ENCODE peak calls at places on chromosomes 5 and 9, in five cellular contexts. Y is HepG2, V is HCT116, K is K562, G is GM12878. T is an unnamed sample. For H3K36me3, the result is how much of the 10 kb centered on the place peaks cover.

GRCh38 chr9:126617003-126617739 is 3.4 kb downstream of the LMX1B start:
- DNase-seq in G (no peak), K (no peak), Y (no peak), V (no peak), T (peak)

GRCh38 chr5:169097374-169097831 is 203.5 kb downstream of the SLIT3 start:
- DNase-seq in V (no peak), G (no peak), Y (no peak), K (no peak), T (no peak)

GRCh38 chr9:1201262-1201661 is 151.1 kb downstream of the DMRT2 start:
- DNase-seq in K (no peak), G (no peak), Y (no peak), V (no peak), T (no peak)

GRCh38 chr5:73088026-73088425 is 32.3 kb upstream of the TMEM171 start:
- DNase-seq in V (no peak), K (no peak), Y (no peak), G (no peak), T (no peak)

GRCh38 chr9:18994263-18994916 is 38.6 kb downstream of the SAXO1 start:
- DNase-seq in Y (no peak), V (no peak), G (no peak), K (no peak), T (peak)

GRCh38 chr5:160306711-160307110 is 5.7 kb downstream of the CCNJL start:
- DNase-seq in K (no peak), Y (no peak), V (no peak), G (no peak), T (no peak)

GRCh38 chr5:176652136-176652535 is 4.9 kb downstream of the TSPAN17 start:
- DNase-seq in K (no peak), V (no peak), Y (no peak), G (no peak), T (peak)

GRCh38 chr5:137496919-137497318 is 2.2 kb downstream of the SPOCK1 start:
- DNase-seq in Y (no peak), G (no peak), V (no peak), K (no peak), T (peak)

GRCh38 chr5:94276751-94277150 is 341.7 kb downstream of the KIAA0825 start:
- DNase-seq in Y (no peak), V (no peak), G (no peak), K (no peak), T (no peak)

GRCh38 chr5:6910950-6911349 is 197.7 kb downstream of the TENT4A start:
- DNase-seq in K (no peak), V (no peak), Y (no peak), G (no peak), T (no peak)

GRCh38 chr5:39896706-39897105 is 471.9 kb upstream of the DAB2 start:
- DNase-seq in G (no peak), K (no peak), Y (no peak), V (no peak), T (no peak)

GRCh38 chr9:19375536-19375935 is 4.5 kb downstream of the RPS6 start:
- DNase-seq in Y (no peak), V (no peak), G (no peak), K (no peak), T (no peak)

GRCh38 chr5:30505014-30505886 is 688.2 kb upstream of the CDH6 start:
- DNase-seq in G (no peak), K (no peak), Y (peak), V (no peak), T (no peak)

GRCh38 chr9:107750741-107751521 is 261.4 kb upstream of the KLF4 start:
- DNase-seq in Y (peak), V (peak), G (no peak), K (no peak), T (no peak)

GRCh38 chr5:132012385-132013005 is 1.0 kb upstream of the ACSL6 start:
- DNase-seq in Y (peak), V (no peak), K (peak), G (no peak), T (no peak)

GRCh38 chr9:12815895-12816294 is 41.1 kb downstream of the LURAP1L start:
- DNase-seq in G (no peak), V (no peak), K (no peak), Y (no peak), T (no peak)

GRCh38 chr5:95916687-95917085 is 45.0 kb downstream of the ELL2 start:
- DNase-seq in K (no peak), G (no peak), V (no peak), Y (peak), T (no peak)

GRCh38 chr5:57386958-57387357 is 95.7 kb downstream of the ACTBL2 start:
- DNase-seq in G (no peak), V (no peak), K (no peak), Y (no peak), T (no peak)

GRCh38 chr9:112029921-112030444 is 133.4 kb downstream of the UGCG start:
- DNase-seq in G (no peak), Y (peak), V (no peak), K (no peak), T (no peak)

GRCh38 chr9:129491486-129491855 is 129.4 kb downstream of the C9orf50 start:
- DNase-seq in K (peak), Y (no peak), G (no peak), V (no peak), T (no peak)

GRCh38 chr5:177319913-177320588 is 8.4 kb upstream of the MXD3 start:
- DNase-seq in Y (no peak), V (no peak), G (no peak), K (no peak), T (no peak)

DNA sequence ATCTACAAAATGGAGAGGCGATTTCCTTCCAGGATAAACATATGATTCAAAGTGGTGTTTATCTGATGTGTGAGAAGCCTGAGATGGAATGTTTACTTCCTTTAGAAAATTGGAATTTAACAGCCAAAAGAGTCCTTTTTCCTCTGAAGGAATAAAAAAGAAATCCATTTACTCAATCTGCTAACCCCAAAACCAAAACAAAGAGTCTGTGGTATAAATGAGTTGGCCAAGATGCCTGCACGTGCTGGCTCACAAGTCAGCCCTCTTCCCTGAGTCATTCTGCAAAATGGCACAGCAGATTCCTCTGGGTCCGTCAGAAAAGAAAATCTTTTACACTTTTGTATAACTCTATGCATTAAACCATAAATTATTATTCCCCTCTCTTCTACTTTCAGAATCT is 60.8 kb downstream of the EBF1 start:
- DNase-seq in K (no peak), V (no peak), G (no peak), Y (no peak), T (no peak)
- TF ChIP-seq REST in K (no peak), V (no peak), G (no peak), Y (no peak), T (no peak)

GRCh38 chr9:136828474-136829140 is 13.7 kb upstream of the AJM1 start:
- DNase-seq in Y (no peak), G (no peak), K (no peak), V (no peak), T (no peak)

GRCh38 chr9:136826188-136826541 is 16.1 kb upstream of the AJM1 start:
- DNase-seq in G (no peak), K (no peak), V (no peak), Y (no peak), T (no peak)

GRCh38 chr9:136826703-136827582 is 15.3 kb upstream of the AJM1 start:
- DNase-seq in Y (no peak), V (no peak), K (no peak), G (no peak), T (no peak)

GRCh38 chr9:136829412-136829811 is 12.9 kb upstream of the AJM1 start:
- DNase-seq in Y (no peak), K (no peak), G (no peak), V (no peak), T (no peak)

DNA sequence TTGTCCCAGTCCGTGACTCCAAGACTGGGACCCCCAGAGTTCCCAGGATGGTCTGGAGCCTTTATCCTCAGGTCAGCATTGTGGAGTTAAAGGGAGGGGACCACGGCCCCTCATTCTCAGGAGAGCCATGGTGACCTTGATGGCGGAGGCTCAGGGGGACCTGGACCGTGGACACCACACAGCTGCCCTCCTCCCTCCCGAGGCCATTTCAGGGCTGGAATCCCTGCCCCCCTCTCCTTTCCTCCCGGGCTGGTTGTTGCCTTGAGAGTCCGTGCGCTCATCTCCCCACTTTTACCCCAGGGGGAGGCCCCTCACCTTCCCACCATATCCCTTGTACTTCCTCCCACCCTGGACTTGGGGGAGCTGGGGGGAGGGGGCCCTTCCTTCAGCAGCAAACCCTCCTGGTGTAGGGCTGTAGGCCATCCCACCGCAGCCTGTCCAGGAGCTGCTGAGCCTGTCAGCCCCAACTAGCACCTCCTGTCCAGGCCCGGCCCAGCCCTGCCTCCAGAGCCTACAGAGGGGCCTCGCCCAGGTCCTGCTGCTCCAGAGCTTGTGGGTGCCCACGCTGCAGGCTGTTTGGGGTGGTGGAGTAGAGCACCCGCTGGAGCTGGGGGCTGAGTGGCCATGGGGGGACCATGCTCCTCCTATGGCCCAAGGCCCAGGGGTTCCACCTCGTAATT is 14.3 kb upstream of the AJM1 start:
- DNase-seq in K (no peak), Y (no peak), V (no peak), G (no peak), T (no peak)
- H3K36me3 ChIP-seq in K (half or more), Y (half or more), V (under half), G (under half), T (under half)

GRCh38 chr5:65620021-65620420 is 4.1 kb downstream of the TRIM23 start:
- DNase-seq in G (no peak), K (no peak), Y (no peak), V (no peak), T (no peak)
- TF ChIP-seq ZBTB33 in G (no peak), K (no peak), Y (no peak), V (no peak), T (no peak)

GRCh38 chr9:103245369-103245768 is 250.2 kb downstream of the CYLC2 start:
- DNase-seq in K (no peak), G (no peak), Y (no peak), V (no peak), T (no peak)
- TF ChIP-seq REST in K (no peak), G (no peak), Y (no peak), V (no peak), T (no peak)

GRCh38 chr9:94181782-94182181 is 77.3 kb upstream of the ZNF169 start:
- DNase-seq in V (no peak), K (no peak), G (no peak), Y (no peak), T (no peak)
- H3K36me3 ChIP-seq in V (under half), K (under half), G (under half), Y (under half), T (half or more)

DNA sequence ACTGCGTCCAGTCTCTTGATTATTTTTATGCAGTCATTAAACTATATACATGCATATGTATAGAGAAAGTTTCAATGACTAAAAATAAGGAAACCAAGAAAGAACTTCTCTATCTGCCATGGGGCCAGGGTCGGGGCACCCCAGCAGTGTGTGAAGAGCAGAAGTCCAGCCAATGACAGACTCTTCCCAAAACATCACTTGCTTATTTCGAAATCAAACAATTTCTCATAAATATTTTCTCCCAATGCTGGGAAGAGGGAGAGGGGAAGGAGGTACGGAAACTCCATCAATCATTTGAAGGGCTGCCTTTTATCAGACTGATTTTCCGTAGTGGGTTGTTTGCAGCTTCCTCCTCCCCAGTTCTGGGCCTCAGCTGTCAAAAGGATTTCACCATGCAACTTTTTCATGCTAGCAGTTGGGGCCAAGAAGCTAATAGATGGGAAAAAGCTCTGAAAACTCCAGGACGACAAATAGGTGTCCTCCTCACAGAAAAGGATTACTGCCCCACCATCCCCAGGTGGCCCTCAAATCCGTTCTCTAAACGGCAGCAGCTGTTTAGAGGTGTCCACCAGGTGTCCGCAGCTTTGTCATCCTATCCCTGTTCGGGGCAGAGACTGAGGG is 617 bp upstream of the FPGS start:
- DNase-seq in Y (no peak), G (no peak), K (no peak), V (no peak), T (no peak)
- TF ChIP-seq ZBTB33 in Y (no peak), G (no peak), K (no peak), V (no peak), T (no peak)